ENCODE peak calls at places on chromosomes 2 and 18, in seven cellular contexts. O is OCI-LY7, C is HepG2, G is NCI-H524, P is NCI-H774, A is activated gamma-delta T cell treated with Interleukin-2 at 50 U/mL for 16 hours, I is HT1080. W is an unnamed sample.

GRCh38 chr2:237858294-237859081 is 935 bp upstream of the RAMP1 start:
- DNase-seq in O (peak), C (peak), G (peak), P (peak), A (no peak), I (peak), W (peak)

GRCh38 chr2:231615058-231615671 is 22.5 kb downstream of the TEX44 start:
- DNase-seq in O (peak), C (no peak), G (no peak), P (no peak), A (no peak), I (no peak), W (no peak)

GRCh38 chr2:69833752-69834151 is 4.3 kb downstream of the GMCL1 start:
- DNase-seq in O (no peak), C (no peak), G (no peak), P (no peak), A (no peak), I (no peak), W (no peak)

GRCh38 chr2:113160962-113161361 is 12.8 kb upstream of the PSD4 start:
- DNase-seq in O (no peak), C (no peak), G (peak), P (no peak), A (no peak), I (no peak), W (no peak)

GRCh38 chr2:145096582-145096981 is 576.7 kb upstream of the ZEB2 start:
- DNase-seq in O (no peak), C (no peak), G (no peak), P (no peak), A (no peak), I (peak), W (no peak)

GRCh38 chr2:9653485-9654271 is 22.9 kb upstream of the YWHAQ start:
- DNase-seq in O (no peak), C (no peak), G (no peak), P (no peak), A (no peak), I (no peak), W (no peak)

GRCh38 chr18:57276720-57277284 is 75.6 kb upstream of the ST8SIA3 start:
- DNase-seq in O (no peak), C (no peak), G (no peak), P (no peak), A (no peak), I (no peak), W (no peak)

GRCh38 chr18:25299426-25299825 is 52.5 kb downstream of the ZNF521 start:
- DNase-seq in O (no peak), C (no peak), G (no peak), P (no peak), A (no peak), I (peak), W (no peak)

GRCh38 chr2:52144588-52144987 is 1112.7 kb upstream of the NRXN1 start:
- DNase-seq in O (no peak), C (no peak), G (no peak), P (no peak), A (no peak), I (no peak), W (no peak)

GRCh38 chr2:205629021-205629817 is 53.1 kb upstream of the NRP2 start:
- DNase-seq in O (no peak), C (no peak), G (no peak), P (no peak), A (no peak), I (no peak), W (no peak)

GRCh38 chr2:76998713-76999112 is 523.5 kb downstream of the LRRTM4 start:
- DNase-seq in O (no peak), C (no peak), G (no peak), P (no peak), A (no peak), I (peak), W (no peak)

GRCh38 chr18:47997338-47997780 is 66.9 kb upstream of the SMAD2 start:
- DNase-seq in O (peak), C (no peak), G (peak), P (no peak), A (no peak), I (peak), W (no peak)

GRCh38 chr2:228410051-228410450 is 228.6 kb upstream of the SPHKAP start:
- DNase-seq in O (no peak), C (no peak), G (no peak), P (no peak), A (no peak), I (no peak), W (no peak)

GRCh38 chr2:74873678-74874640 is 40.0 kb downstream of the HK2 start:
- DNase-seq in O (no peak), C (no peak), G (no peak), P (no peak), A (no peak), I (no peak), W (no peak)

GRCh38 chr18:5556317-5556974 is 12.6 kb upstream of the EPB41L3 start:
- DNase-seq in O (no peak), C (peak), G (peak), P (no peak), A (no peak), I (peak), W (no peak)

GRCh38 chr2:200350796-200351195 is 44.3 kb downstream of the SPATS2L start:
- DNase-seq in O (no peak), C (no peak), G (no peak), P (no peak), A (no peak), I (no peak), W (no peak)

GRCh38 chr2:237626813-237627451 is 455 bp upstream of the LRRFIP1 start:
- DNase-seq in O (no peak), C (no peak), G (no peak), P (no peak), A (no peak), I (no peak), W (no peak)

GRCh38 chr2:226738821-226739507 is 60.7 kb downstream of the IRS1 start:
- DNase-seq in O (no peak), C (peak), G (peak), P (no peak), A (no peak), I (no peak), W (no peak)

GRCh38 chr2:195998070-195998469 is 70.6 kb downstream of the DNAH7 start:
- DNase-seq in O (no peak), C (no peak), G (no peak), P (no peak), A (no peak), I (no peak), W (no peak)

GRCh38 chr2:173749315-173749714 is 215.9 kb downstream of the SP3 start:
- DNase-seq in O (no peak), C (peak), G (peak), P (no peak), A (no peak), I (peak), W (peak)

GRCh38 chr2:216115224-216115582 is 6.1 kb downstream of the XRCC5 start:
- DNase-seq in O (peak), C (no peak), G (peak), P (peak), A (no peak), I (no peak), W (no peak)

GRCh38 chr18:8326763-8327394 is 282.4 kb upstream of the RAB12 start:
- DNase-seq in O (no peak), C (no peak), G (no peak), P (no peak), A (no peak), I (no peak), W (no peak)

GRCh38 chr18:3321133-3321812 is 59.3 kb downstream of the MYL12B start:
- DNase-seq in O (peak), C (no peak), G (no peak), P (no peak), A (no peak), I (peak), W (no peak)

GRCh38 chr18:39862341-39862740 is 2092.7 kb upstream of the PIK3C3 start:
- DNase-seq in O (no peak), C (no peak), G (no peak), P (no peak), A (no peak), I (peak), W (no peak)

GRCh38 chr2:64405476-64406406 is 48.2 kb upstream of the LGALSL start:
- DNase-seq in O (no peak), C (no peak), G (peak), P (no peak), A (no peak), I (peak), W (no peak)

GRCh38 chr2:218883491-218884490 is 3.1 kb downstream of the WNT10A start:
- DNase-seq in O (peak), C (no peak), G (peak), P (no peak), A (no peak), I (no peak), W (no peak)

GRCh38 chr18:8988262-8988871 is 114.1 kb upstream of the NDUFV2 start:
- DNase-seq in O (peak), C (peak), G (peak), P (peak), A (peak), I (peak), W (no peak)

GRCh38 chr2:113089907-113090306 is 22.1 kb downstream of the IL1F10 start:
- DNase-seq in O (no peak), C (no peak), G (no peak), P (no peak), A (no peak), I (no peak), W (no peak)

GRCh38 chr2:128291161-128291843 is 27.4 kb downstream of the HS6ST1 start:
- DNase-seq in O (no peak), C (no peak), G (peak), P (no peak), A (no peak), I (no peak), W (no peak)

GRCh38 chr2:77443076-77443475 is 79.1 kb downstream of the LRRTM4 start:
- DNase-seq in O (no peak), C (no peak), G (no peak), P (no peak), A (no peak), I (peak), W (no peak)

GRCh38 chr2:24763843-24764242 is 29.3 kb downstream of the PTRHD1 start:
- DNase-seq in O (no peak), C (no peak), G (no peak), P (no peak), A (no peak), I (no peak), W (no peak)

GRCh38 chr2:118665784-118666529 is 181.5 kb downstream of the EN1 start:
- DNase-seq in O (no peak), C (no peak), G (no peak), P (no peak), A (no peak), I (no peak), W (no peak)

GRCh38 chr2:32788106-32788505 is 158.6 kb upstream of the LTBP1 start:
- DNase-seq in O (no peak), C (no peak), G (no peak), P (no peak), A (no peak), I (no peak), W (no peak)